ENCODE peak calls at places on chromosomes 12 and 14, in six cellular contexts. B, D, G, J, T and Q are unnamed samples.

GRCh38 chr12:100442403-100442802 is 31.3 kb upstream of the NR1H4 start:
- DNase-seq in T (no peak), B (no peak), J (no peak), D (no peak), G (no peak), Q (peak; percentile 63)

GRCh38 chr12:105462841-105463240 is 132.3 kb downstream of the C12orf75 start:
- DNase-seq in G (no peak), B (no peak), J (no peak), D (no peak), T (no peak), Q (no peak)

GRCh38 chr12:113103756-113104450 is 31.7 kb downstream of the RASAL1 start:
- DNase-seq in J (peak; percentile 70), B (peak; percentile 57), D (peak; percentile 67), T (peak; percentile 68), G (peak; percentile 89), Q (peak; percentile 27)

GRCh38 chr12:11584213-11584855 is 65.1 kb upstream of the ETV6 start:
- DNase-seq in T (no peak), D (no peak), B (no peak), G (no peak), J (no peak), Q (no peak)

GRCh38 chr14:38662781-38663180 is 406.9 kb upstream of the CLEC14A start:
- DNase-seq in J (no peak), T (no peak), B (no peak), G (no peak), D (no peak), Q (no peak)

GRCh38 chr12:50101663-50102062 is 2.1 kb upstream of the GPD1 start:
- DNase-seq in J (peak; percentile 51), D (no peak), B (no peak), T (peak; percentile 37), G (no peak), Q (peak; percentile 55)

GRCh38 chr14:93532550-93532949 is 101.8 kb downstream of the UNC79 start:
- DNase-seq in J (no peak), B (no peak), D (no peak), G (no peak), T (no peak), Q (no peak)

GRCh38 chr14:54781080-54781479 is 121.5 kb downstream of the GCH1 start:
- DNase-seq in G (no peak), B (no peak), J (no peak), T (no peak), D (no peak), Q (no peak)

GRCh38 chr12:15206338-15206737 is 14.9 kb downstream of the RERG start:
- DNase-seq in B (no peak), D (no peak), T (no peak), G (no peak), J (no peak), Q (no peak)

GRCh38 chr14:70808402-70809237 is 693 bp downstream of the MAP3K9 start:
- DNase-seq in B (no peak), G (peak; percentile 73), T (no peak), J (peak; percentile 81), D (no peak), Q (no peak)

GRCh38 chr14:23568600-23569310 is 1.2 kb upstream of the AP1G2 start:
- DNase-seq in T (no peak), J (peak; percentile 65), B (no peak), G (no peak), D (no peak), Q (peak; percentile 80)

GRCh38 chr12:19886805-19887105 is 447.5 kb downstream of the AEBP2 start:
- DNase-seq in G (no peak), T (no peak), B (no peak), J (no peak), D (no peak), Q (no peak)

GRCh38 chr14:92726135-92726932 is 22.1 kb downstream of the LGMN start:
- DNase-seq in G (no peak), B (no peak), T (peak; percentile 58), J (no peak), D (no peak), Q (no peak)

GRCh38 chr12:111448266-111448830 is 42.6 kb downstream of the SH2B3 start:
- DNase-seq in B (no peak), T (no peak), G (peak; percentile 38), J (no peak), D (no peak), Q (no peak)

GRCh38 chr12:106633451-106633823 is 50.6 kb downstream of the RFX4 start:
- DNase-seq in D (no peak), T (no peak), G (no peak), J (no peak), B (no peak), Q (peak; percentile 14)

GRCh38 chr12:43113616-43114015 is 438.4 kb downstream of the ADAMTS20 start:
- DNase-seq in J (no peak), B (no peak), T (no peak), G (no peak), D (no peak), Q (no peak)

GRCh38 chr12:28535216-28535615 is 345.0 kb downstream of the CCDC91 start:
- DNase-seq in G (no peak), B (no peak), T (no peak), J (no peak), D (no peak), Q (no peak)

GRCh38 chr12:22282283-22282682 is 52.2 kb downstream of the ST8SIA1 start:
- DNase-seq in D (no peak), B (no peak), T (no peak), G (no peak), J (no peak), Q (no peak)

GRCh38 chr12:64187370-64187769 is 34.7 kb downstream of the KICS2 start:
- DNase-seq in J (no peak), G (no peak), B (no peak), T (no peak), D (no peak), Q (no peak)

DNA sequence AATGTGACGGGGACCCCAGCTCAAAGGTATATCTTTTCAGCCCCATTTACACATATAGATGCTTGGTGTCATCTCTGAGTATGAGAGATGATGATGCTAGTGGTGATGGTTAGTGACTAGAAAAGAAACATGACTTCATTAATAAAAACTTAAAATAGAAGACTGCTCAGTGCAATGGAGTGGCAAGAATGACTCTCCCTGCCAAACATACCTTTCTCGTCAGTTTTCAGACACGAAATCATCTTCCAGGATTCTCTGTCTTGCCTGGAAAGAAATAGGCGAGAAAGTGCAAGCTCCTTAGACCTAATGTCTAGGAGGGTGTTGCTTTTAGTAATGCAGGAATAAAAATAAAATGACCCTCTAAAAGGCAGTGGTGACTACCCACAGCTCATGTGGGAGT is 71.7 kb downstream of the TPH2 start:
- DNase-seq in G (no peak), J (no peak), T (no peak), D (no peak), B (no peak), Q (no peak)
- TF ChIP-seq TAF1 in G (no peak), J (no peak), T (no peak), D (no peak), B (no peak), Q (no peak)

GRCh38 chr14:74610866-74611671 is 968 bp downstream of the LTBP2 start:
- DNase-seq in J (no peak), B (no peak), T (no peak), D (no peak), G (peak; percentile 76), Q (no peak)

GRCh38 chr14:74610199-74610865 is 1.7 kb downstream of the LTBP2 start:
- DNase-seq in D (no peak), B (no peak), T (no peak), J (no peak), G (no peak), Q (no peak)

GRCh38 chr14:74612346-74613021 is 447 bp upstream of the LTBP2 start:
- DNase-seq in D (peak; percentile 76), B (peak; percentile 82), G (peak; percentile 93), J (peak; percentile 95), T (peak; percentile 81), Q (peak; percentile 51)

GRCh38 chr14:74613211-74613914 is 1.3 kb upstream of the LTBP2 start:
- DNase-seq in G (no peak), B (no peak), T (no peak), J (no peak), D (no peak), Q (no peak)

DNA sequence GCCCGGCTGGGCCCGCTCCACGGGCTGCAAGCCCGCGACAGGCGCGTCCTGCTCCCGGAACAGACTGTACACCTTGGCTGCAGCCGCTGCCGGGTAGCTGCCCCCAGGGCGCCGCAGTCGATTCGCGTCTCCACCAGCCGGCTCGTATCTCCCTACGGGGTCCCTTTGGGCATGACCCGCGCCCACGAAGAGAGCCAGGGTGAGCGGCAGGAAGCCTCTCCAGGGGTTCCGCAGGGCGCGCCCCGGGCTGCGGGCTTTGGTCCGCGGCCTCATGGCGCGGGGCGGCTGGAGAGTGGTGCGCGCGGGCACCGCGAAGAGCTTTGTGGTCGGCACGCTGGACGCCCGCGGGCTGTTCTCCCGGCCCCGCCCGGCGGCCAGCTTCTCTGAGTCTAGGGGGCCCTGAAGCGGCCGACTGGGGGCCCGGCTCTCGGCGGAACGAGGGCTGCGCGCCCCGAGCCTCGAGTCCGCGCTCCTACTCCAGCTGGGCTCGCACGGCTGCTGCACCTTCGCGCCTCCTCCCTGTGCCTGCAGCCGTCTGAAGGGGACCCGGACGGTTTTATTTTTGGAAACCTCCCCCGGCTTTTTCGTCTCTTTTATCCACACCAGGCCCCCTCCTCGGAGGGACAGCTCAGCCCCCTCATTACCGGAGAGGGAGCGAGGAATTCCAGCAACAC is at the start of gene LTBP2:
- DNase-seq in B (no peak), J (peak; percentile 68), G (no peak), D (no peak), T (no peak), Q (no peak)
- TF ChIP-seq TAF1 in B (no peak), J (no peak), G (no peak), D (no peak), T (no peak), Q (no peak)

DNA sequence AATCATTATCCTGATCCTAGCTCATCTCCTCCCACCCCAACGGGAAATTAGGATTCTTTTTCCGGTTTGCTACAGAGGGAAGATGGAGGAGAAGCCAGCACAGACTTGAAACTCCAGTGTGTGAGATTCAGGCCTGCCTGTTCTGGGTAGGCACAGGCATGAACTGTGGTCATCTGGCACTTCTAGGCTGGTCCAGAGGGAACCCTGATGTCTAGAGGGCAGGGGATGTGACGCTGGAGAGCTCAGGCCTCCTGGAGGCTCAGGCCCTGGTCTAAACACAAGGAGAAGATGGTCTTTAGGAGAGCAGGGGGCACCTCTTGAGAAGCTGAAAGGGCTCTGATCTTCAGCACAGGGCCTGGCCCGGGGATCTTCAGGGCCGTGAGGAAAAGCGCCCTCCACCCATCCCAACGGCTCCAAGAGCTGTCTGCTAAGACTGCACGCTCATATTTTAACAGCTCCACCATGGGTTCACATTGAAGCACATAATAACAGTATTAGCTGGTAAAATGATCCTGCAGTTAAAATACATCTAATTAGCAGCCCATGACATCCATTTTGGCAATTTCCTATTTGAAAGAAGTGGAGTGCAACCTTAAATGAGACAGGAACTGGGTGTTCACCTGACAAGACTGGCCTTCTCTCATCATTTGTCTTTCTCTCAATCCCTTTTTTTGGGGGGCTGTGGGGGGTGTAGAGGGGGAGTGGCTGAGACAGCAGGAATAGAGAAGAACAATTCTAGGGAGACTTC is 35.4 kb downstream of the BCL11B start:
- DNase-seq in J (no peak), T (no peak), D (no peak), B (no peak), G (no peak), Q (no peak)
- TF ChIP-seq TAF1 in J (no peak), T (no peak), D (no peak), B (no peak), G (no peak), Q (no peak)

DNA sequence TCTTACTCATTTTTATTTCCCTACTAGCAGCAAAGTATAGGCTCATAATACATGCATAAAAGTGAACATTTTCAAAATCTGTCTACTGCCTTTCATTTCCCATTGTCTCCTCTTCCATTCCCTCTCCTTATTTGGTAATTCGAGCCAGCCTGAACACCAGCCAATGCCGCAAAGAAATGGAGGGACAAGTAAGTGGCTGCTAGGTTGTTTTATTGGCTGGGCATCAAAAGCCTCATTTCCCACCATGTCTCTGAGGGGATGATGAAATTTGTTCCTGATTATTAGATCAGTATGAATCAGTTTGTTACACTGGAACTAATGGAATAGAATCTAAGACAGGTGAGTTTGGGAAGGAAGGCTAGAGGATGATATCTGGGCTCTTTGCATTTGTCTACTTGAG is 143.5 kb downstream of the KCNA5 start:
- DNase-seq in D (no peak), T (no peak), B (no peak), J (no peak), G (no peak), Q (no peak)
- TF ChIP-seq TAF1 in D (no peak), T (no peak), B (no peak), J (no peak), G (no peak), Q (no peak)